ENCODE peak calls at places on chromosomes 13 and 19, in five cellular contexts. O is WTC11, M is prostate gland, T is left ventricle myocardium inferior, A is left lung. R is an unnamed sample.

GRCh38 chr19:54608792-54609191 is 15.4 kb downstream of the LILRA1 start:
- DNase-seq in O (no peak), M (no peak), T (no peak), A (no peak), R (no peak)

GRCh38 chr13:33057019-33057785 is 41.0 kb downstream of the KL start:
- DNase-seq in O (no peak), M (no peak), T (no peak), A (no peak), R (no peak)

GRCh38 chr13:76522083-76522755 is 364.0 kb downstream of the KCTD12 start:
- DNase-seq in O (peak), M (no peak), T (no peak), A (no peak), R (no peak)

GRCh38 chr19:18940791-18941627 is at the start of gene HOMER3:
- DNase-seq in O (peak), M (peak), T (peak), A (peak), R (peak)

GRCh38 chr19:4584670-4585460 is 25.4 kb upstream of the SEMA6B start:
- DNase-seq in O (peak), M (no peak), T (no peak), A (no peak), R (no peak)

GRCh38 chr13:65921933-65922332 is 1308.2 kb downstream of the PCDH9 start:
- DNase-seq in O (no peak), M (no peak), T (no peak), A (no peak), R (no peak)

GRCh38 chr19:31938675-31939074 is 406.7 kb upstream of the ZNF507 start:
- DNase-seq in O (no peak), M (no peak), T (no peak), A (no peak), R (no peak)

GRCh38 chr13:105513448-105513847 is 1022.0 kb downstream of the EFNB2 start:
- DNase-seq in O (no peak), M (no peak), T (no peak), A (no peak), R (no peak)

GRCh38 chr19:48186541-48186991 is 16.1 kb downstream of the ZSWIM9 start:
- DNase-seq in O (no peak), M (no peak), T (no peak), A (no peak), R (peak)

GRCh38 chr13:74696148-74696922 is 562.1 kb upstream of the KLF12 start:
- DNase-seq in O (no peak), M (no peak), T (no peak), A (no peak), R (no peak)

GRCh38 chr13:40060318-40061007 is 405.0 kb downstream of the COG6 start:
- DNase-seq in O (no peak), M (peak), T (peak), A (peak), R (no peak)

GRCh38 chr19:23437901-23438300 is 42.6 kb upstream of the ZNF91 start:
- DNase-seq in O (no peak), M (no peak), T (no peak), A (no peak), R (no peak)

GRCh38 chr19:23440791-23441190 is 45.5 kb upstream of the ZNF91 start:
- DNase-seq in O (peak), M (no peak), T (no peak), A (no peak), R (no peak)

GRCh38 chr19:23439623-23440022 is 44.4 kb upstream of the ZNF91 start:
- DNase-seq in O (peak), M (no peak), T (no peak), A (no peak), R (no peak)

GRCh38 chr19:23436944-23437343 is 41.7 kb upstream of the ZNF91 start:
- DNase-seq in O (peak), M (no peak), T (no peak), A (no peak), R (no peak)

GRCh38 chr19:23440207-23440606 is 44.9 kb upstream of the ZNF91 start:
- DNase-seq in O (peak), M (no peak), T (no peak), A (no peak), R (no peak)
- TF ChIP-seq CTCF in O (no peak), M (no peak), T (no peak), A (no peak), R (no peak)

GRCh38 chr13:99432637-99433542 is 68.4 kb upstream of the TM9SF2 start:
- DNase-seq in O (peak), M (no peak), T (peak), A (peak), R (peak)
- TF ChIP-seq CTCF in O (no peak), M (no peak), T (no peak), A (no peak), R (no peak)

GRCh38 chr19:17555929-17556813 is 722 bp downstream of the COLGALT1 start:
- DNase-seq in O (peak), M (peak), T (peak), A (peak), R (no peak)
- TF ChIP-seq CTCF in O (no peak), M (no peak), T (no peak), A (no peak), R (no peak)

DNA sequence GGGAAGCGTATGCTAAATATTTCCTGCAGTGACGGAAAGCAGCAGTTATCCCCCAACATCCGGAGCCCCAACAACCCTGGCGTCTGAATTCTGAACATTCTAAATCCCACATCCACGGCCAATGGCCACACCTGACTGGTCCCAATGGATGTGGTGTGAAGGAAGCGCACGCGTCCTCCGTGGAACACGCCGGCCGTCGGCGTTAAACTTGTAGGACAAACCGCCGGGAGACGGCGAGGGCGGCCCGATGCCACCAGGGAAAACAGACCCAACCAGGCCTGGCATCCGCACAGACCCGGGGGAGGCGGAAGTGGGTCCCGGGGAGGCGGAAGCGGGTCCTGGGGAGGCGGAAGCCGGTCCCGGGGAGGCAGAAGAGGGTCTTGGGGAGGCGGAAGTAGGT is 3.2 kb downstream of the SHC2 start:
- DNase-seq in O (no peak), M (no peak), T (no peak), A (peak), R (no peak)
- TF ChIP-seq CTCF in O (no peak), M (no peak), T (no peak), A (no peak), R (no peak)

DNA sequence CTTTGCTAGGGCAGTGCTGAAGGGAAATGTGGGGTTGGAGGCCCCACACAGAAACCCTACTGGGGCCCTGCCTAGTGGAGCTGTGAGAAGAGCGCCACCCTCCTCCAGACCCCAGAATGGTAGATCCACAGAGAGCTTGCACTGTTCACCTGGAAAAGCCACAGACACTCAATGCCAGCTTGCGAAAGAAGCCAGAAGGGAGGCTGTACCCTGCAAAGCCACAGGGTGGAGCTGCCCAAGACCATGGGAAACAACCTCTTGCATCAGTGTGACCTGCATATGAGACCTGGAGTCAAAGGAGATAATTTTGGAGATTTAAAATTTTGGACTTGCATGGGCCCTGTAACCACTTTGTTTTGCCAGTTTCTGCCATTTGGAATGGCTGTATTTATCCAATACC is 615.4 kb upstream of the MIR17HG start:
- DNase-seq in O (peak), M (no peak), T (no peak), A (peak), R (no peak)
- TF ChIP-seq CTCF in O (no peak), M (no peak), T (no peak), A (no peak), R (no peak)

DNA sequence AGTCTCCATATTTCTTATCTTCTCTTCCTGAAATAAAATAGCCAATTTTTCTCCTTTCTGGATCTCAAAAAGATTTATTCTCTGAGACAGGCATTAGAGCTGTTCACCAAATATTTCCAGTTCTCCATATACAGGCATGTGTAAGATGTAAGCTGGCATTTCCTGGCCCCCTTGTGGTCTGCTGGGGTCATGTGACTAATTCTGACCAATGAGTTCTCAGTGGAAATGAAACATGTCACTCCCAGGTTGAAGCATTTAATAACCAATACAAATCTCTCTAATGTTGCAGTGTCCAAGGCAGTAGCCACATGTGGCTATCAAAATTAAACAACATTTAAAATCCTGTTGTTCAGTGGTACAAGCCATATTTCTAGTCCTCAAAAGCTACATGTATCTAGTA is 14.8 kb upstream of the CACNA1A start:
- DNase-seq in O (no peak), M (no peak), T (no peak), A (no peak), R (no peak)
- TF ChIP-seq CTCF in O (no peak), M (no peak), T (no peak), A (no peak), R (no peak)

GRCh38 chr13:97268772-97269171 is 46.6 kb downstream of the MBNL2 start:
- DNase-seq in O (peak), M (no peak), T (no peak), A (no peak), R (no peak)
- TF ChIP-seq CTCF in O (no peak), M (no peak), T (peak), A (no peak), R (no peak)

DNA sequence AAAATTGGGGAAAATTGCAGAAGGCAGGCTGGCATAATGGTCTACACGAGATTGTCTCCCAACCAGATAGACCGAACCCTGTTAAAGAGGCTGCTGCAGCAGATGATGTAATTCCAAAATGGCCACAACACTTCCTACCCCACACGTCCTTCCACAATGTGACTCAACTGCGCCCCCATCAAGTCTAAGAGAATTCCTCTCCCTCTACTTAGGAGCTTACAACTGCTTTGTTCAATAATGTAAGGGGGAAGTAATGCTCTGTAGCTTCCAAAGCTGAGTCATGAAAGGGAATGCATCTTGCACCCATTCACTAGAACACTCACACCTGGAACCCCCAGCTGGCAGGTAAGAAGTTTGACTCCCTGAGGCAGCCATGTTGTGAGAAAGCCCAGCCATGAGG is 117.8 kb upstream of the IRS2 start:
- DNase-seq in O (no peak), M (no peak), T (no peak), A (no peak), R (no peak)
- TF ChIP-seq CTCF in O (no peak), M (no peak), T (no peak), A (no peak), R (no peak)

GRCh38 chr19:52351512-52351911 is 15.5 kb downstream of the ZNF610 start:
- DNase-seq in O (peak), M (no peak), T (no peak), A (no peak), R (no peak)
- TF ChIP-seq CTCF in O (peak), M (no peak), T (no peak), A (no peak), R (no peak)

DNA sequence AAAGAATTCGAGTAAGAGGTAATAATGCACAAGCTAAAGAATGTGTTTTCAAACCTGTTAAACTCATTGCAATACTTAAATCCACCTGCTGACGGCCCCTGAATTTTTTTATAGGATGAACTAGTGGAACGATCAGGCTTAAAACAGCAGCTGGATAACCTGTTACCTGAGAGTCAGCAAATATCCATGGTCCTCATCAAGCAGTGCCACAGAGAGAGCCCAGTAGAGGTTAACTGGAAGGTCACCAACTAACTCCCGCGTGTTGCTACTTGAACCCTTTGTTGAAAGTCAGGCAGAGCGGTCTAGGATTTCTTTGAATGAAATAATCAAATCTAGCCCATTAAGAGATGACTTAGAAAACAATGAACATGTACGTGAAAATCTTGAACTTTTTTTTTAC is 47.6 kb upstream of the SPRY2 start:
- DNase-seq in O (no peak), M (no peak), T (no peak), A (no peak), R (no peak)
- TF ChIP-seq CTCF in O (no peak), M (no peak), T (no peak), A (no peak), R (no peak)

R was measured in activated B cell treated with CpG ODN at 0.5 μM for 24 hours.